ENCODE peak calls at places on chromosomes 7 and 10, in four cellular contexts. P, H, R and C are unnamed samples.

GRCh38 chr7:1670894-1671875 is 1.1 kb downstream of the ELFN1 start:
- DNase-seq in R (no peak), H (no peak), P (no peak), C (no peak)

GRCh38 chr7:142248166-142249160 is 9.4 kb downstream of the PRSS58 start:
- DNase-seq in P (no peak), H (no peak), R (no peak), C (no peak)

GRCh38 chr7:12715372-12716133 is 28.1 kb downstream of the ARL4A start:
- DNase-seq in P (peak; percentile 77), R (peak; percentile 71), H (no peak), C (peak; percentile 71)

GRCh38 chr10:88893611-88894010 is 13.6 kb downstream of the STAMBPL1 start:
- DNase-seq in H (no peak), P (no peak), R (no peak), C (no peak)

GRCh38 chr7:121521681-121522405 is 125.7 kb upstream of the FAM3C start:
- DNase-seq in R (no peak), H (no peak), P (no peak), C (no peak)

GRCh38 chr7:18693401-18693800 is 197.9 kb downstream of the HDAC9 start:
- DNase-seq in P (no peak), H (no peak), R (peak; percentile 39), C (no peak)

GRCh38 chr10:22475857-22476600 is 130.7 kb downstream of the SPAG6 start:
- DNase-seq in R (peak; percentile 60), H (no peak), P (no peak), C (no peak)

GRCh38 chr10:131590567-131590966 is 279.0 kb upstream of the TCERG1L start:
- DNase-seq in P (no peak), R (no peak), H (no peak), C (no peak)

GRCh38 chr7:158740013-158740656 is 35.5 kb upstream of the NCAPG2 start:
- DNase-seq in R (no peak), H (no peak), P (no peak), C (no peak)

GRCh38 chr7:90351987-90352386 is 5.5 kb downstream of the GTPBP10 start:
- DNase-seq in P (no peak), H (no peak), R (no peak), C (no peak)

GRCh38 chr10:94097656-94098055 is 103.9 kb downstream of the PLCE1 start:
- DNase-seq in H (no peak), P (no peak), R (no peak), C (no peak)

GRCh38 chr7:131600578-131600977 is 44.1 kb upstream of the PODXL start:
- DNase-seq in P (no peak), R (no peak), H (no peak), C (no peak)

GRCh38 chr7:123367508-123368122 is 166.8 kb downstream of the IQUB start:
- DNase-seq in R (peak; percentile 47), P (peak; percentile 49), H (peak; percentile 15), C (peak; percentile 25)

GRCh38 chr7:68247566-68247965 is 1250.9 kb downstream of the TYW1 start:
- DNase-seq in H (no peak), P (no peak), R (no peak), C (no peak)
- H3K9me3 ChIP-seq in H (no peaks in the 10 kb centered on the region), P (no peaks in the 10 kb centered on the region), R (no peaks in the 10 kb centered on the region), C (peaks cover 22% of the 10 kb centered on the region)

GRCh38 chr7:70711441-70711840 is 420.5 kb upstream of the GALNT17 start:
- DNase-seq in P (no peak), R (no peak), H (no peak), C (no peak)

GRCh38 chr7:70712942-70713341 is 419.0 kb upstream of the GALNT17 start:
- DNase-seq in R (no peak), H (no peak), P (no peak), C (no peak)

GRCh38 chr7:70710651-70711050 is 421.3 kb upstream of the GALNT17 start:
- DNase-seq in R (no peak), P (no peak), H (no peak), C (no peak)

GRCh38 chr7:70707823-70708243 is 424.1 kb upstream of the GALNT17 start:
- DNase-seq in P (no peak), R (no peak), H (no peak), C (no peak)

GRCh38 chr7:70710011-70710480 is 421.9 kb upstream of the GALNT17 start:
- DNase-seq in P (no peak), R (no peak), H (peak; percentile 73), C (no peak)
- H3K4me3 ChIP-seq in P (no peak overlapping the region), R (no peak overlapping the region), H (no peak overlapping the region), C (no peak overlapping the region)

DNA sequence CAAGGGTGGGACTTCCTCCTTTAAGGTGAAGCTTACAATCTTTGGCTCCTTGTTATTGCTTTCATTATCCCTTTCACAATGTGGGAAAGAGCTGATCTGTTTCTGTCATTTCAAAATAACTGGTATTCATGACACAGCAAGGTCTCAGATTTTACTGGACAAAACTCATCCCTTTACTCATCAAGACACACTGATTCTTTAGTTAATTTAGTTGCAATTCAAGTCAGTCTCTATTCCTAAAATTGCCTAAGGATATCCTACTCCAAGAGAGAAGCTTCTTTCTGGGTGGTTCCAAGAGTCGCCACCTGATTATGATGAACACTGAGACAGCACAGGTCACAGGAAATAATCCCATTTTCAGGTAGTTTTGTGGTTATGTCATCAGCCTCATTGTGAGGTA is 5.8 kb upstream of the PNLIPRP3 start:
- DNase-seq in R (no peak), H (no peak), P (no peak), C (no peak)
- H3K9me3 ChIP-seq in R (no peaks in the 10 kb centered on the region), H (no peaks in the 10 kb centered on the region), P (no peaks in the 10 kb centered on the region), C (no peaks in the 10 kb centered on the region)

GRCh38 chr10:60942604-60943269 is 1.2 kb downstream of the RHOBTB1 start:
- DNase-seq in P (peak; percentile 23), R (peak; percentile 76), H (no peak), C (no peak)

GRCh38 chr10:60943372-60944158 is 420 bp downstream of the RHOBTB1 start:
- DNase-seq in P (peak; percentile 61), H (no peak), R (peak; percentile 91), C (no peak)

GRCh38 chr10:60940435-60940834 is 3.5 kb downstream of the RHOBTB1 start:
- DNase-seq in P (no peak), H (no peak), R (no peak), C (no peak)

GRCh38 chr10:60944159-60944909 is at the start of gene RHOBTB1:
- DNase-seq in H (no peak), P (peak; percentile 83), R (peak; percentile 81), C (no peak)

DNA sequence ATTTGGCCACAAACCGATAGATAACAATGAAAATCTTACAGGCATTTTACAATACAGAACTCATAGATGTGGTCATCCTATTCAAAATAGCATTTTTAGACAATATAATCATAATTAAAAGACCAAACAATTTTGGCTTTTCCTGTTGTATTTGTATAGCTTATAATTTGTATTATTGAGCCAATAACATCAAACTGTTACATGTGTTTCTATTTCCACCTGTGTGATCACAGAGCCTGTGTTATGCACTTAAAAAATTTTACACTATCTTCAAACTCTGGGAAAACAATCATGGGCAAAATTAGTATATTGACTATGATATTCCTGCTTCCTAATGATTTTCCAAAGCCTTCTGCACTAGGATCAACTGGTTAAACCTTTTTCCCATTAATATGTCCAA is 1.9 kb downstream of the RHOBTB1 start:
- DNase-seq in P (no peak), R (no peak), H (no peak), C (no peak)
- H3K4me3 ChIP-seq in P (no peak overlapping the region), R (peak overlapping the region; percentile 91), H (no peak overlapping the region), C (no peak overlapping the region)

GRCh38 chr10:44787480-44788075 is 123.6 kb upstream of the TMEM72 start:
- DNase-seq in R (no peak), H (no peak), P (no peak), C (no peak)
- H3K9me3 ChIP-seq in R (no peaks in the 10 kb centered on the region), H (no peaks in the 10 kb centered on the region), P (no peaks in the 10 kb centered on the region), C (no peaks in the 10 kb centered on the region)

GRCh38 chr10:121617176-121617575 is 18.9 kb upstream of the FGFR2 start:
- DNase-seq in P (no peak), H (no peak), R (no peak), C (no peak)
- H3K4me3 ChIP-seq in P (no peak overlapping the region), H (no peak overlapping the region), R (no peak overlapping the region), C (no peak overlapping the region)

GRCh38 chr7:91473619-91474018 is 209.4 kb downstream of the FZD1 start:
- DNase-seq in R (no peak), P (no peak), H (no peak), C (no peak)

GRCh38 chr7:91468231-91468630 is 204.0 kb downstream of the FZD1 start:
- DNase-seq in R (no peak), P (no peak), H (no peak), C (no peak)

GRCh38 chr7:91474074-91474473 is 209.8 kb downstream of the FZD1 start:
- DNase-seq in H (no peak), R (no peak), P (no peak), C (no peak)
- H3K9me3 ChIP-seq in H (no peaks in the 10 kb centered on the region), R (no peaks in the 10 kb centered on the region), P (no peaks in the 10 kb centered on the region), C (no peaks in the 10 kb centered on the region)